ENCODE peak calls at places on chromosomes 3 and 15, in five cellular contexts. One of them, this sample, is unnamed.
A peak's percentile ranks its signal among the peaks of the same experiment; 100 is the strongest.

GRCh38 chr15:78263351-78263781 is 996 bp upstream of the DNAJA4 start:
- DNase-seq in frontal cortex: no peak
- DNase-seq in A172: no peak
- DNase-seq in kidney tubule cell: no peak
- DNase-seq in NCI-H146: no peak
- DNase-seq in this sample: no peak

GRCh38 chr3:8579101-8579500 is 65.5 kb downstream of the SSUH2 start:
- DNase-seq in frontal cortex: no peak
- DNase-seq in A172: peak; percentile 28
- DNase-seq in kidney tubule cell: no peak
- DNase-seq in NCI-H146: no peak
- DNase-seq in this sample: peak; percentile 34

GRCh38 chr3:99836681-99837080 is 19.0 kb downstream of the CMSS1 start:
- DNase-seq in frontal cortex: no peak
- DNase-seq in A172: no peak
- DNase-seq in kidney tubule cell: no peak
- DNase-seq in NCI-H146: no peak
- DNase-seq in this sample: no peak

GRCh38 chr15:64532921-64533320 is 72.5 kb downstream of the ZNF609 start:
- DNase-seq in frontal cortex: no peak
- DNase-seq in A172: no peak
- DNase-seq in kidney tubule cell: no peak
- DNase-seq in NCI-H146: no peak
- DNase-seq in this sample: no peak

GRCh38 chr3:100796556-100796955 is 87.3 kb downstream of the TFG start:
- DNase-seq in frontal cortex: no peak
- DNase-seq in A172: peak; percentile 62
- DNase-seq in kidney tubule cell: peak; percentile 58
- DNase-seq in NCI-H146: no peak
- DNase-seq in this sample: peak; percentile 59

GRCh38 chr15:58779554-58779953 is 8.5 kb downstream of the MINDY2 start:
- DNase-seq in frontal cortex: no peak
- DNase-seq in A172: no peak
- DNase-seq in kidney tubule cell: no peak
- DNase-seq in NCI-H146: no peak
- DNase-seq in this sample: no peak

GRCh38 chr3:11391930-11392688 is 119.9 kb downstream of the ATG7 start:
- DNase-seq in frontal cortex: no peak
- DNase-seq in A172: peak; percentile 61
- DNase-seq in kidney tubule cell: peak; percentile 18
- DNase-seq in NCI-H146: no peak
- DNase-seq in this sample: peak; percentile 69

GRCh38 chr3:96175500-96175899 is 638.9 kb upstream of the EPHA6 start:
- DNase-seq in frontal cortex: no peak
- DNase-seq in A172: no peak
- DNase-seq in kidney tubule cell: no peak
- DNase-seq in NCI-H146: no peak
- DNase-seq in this sample: no peak

GRCh38 chr3:139173372-139174108 is 128.8 kb upstream of the PRR23C start:
- DNase-seq in frontal cortex: no peak
- DNase-seq in A172: peak; percentile 9
- DNase-seq in kidney tubule cell: no peak
- DNase-seq in NCI-H146: no peak
- DNase-seq in this sample: peak; percentile 21

GRCh38 chr15:30859091-30859874 is 44.4 kb upstream of the FAN1 start:
- DNase-seq in frontal cortex: no peak
- DNase-seq in A172: peak; percentile 11
- DNase-seq in kidney tubule cell: peak; percentile 34
- DNase-seq in NCI-H146: no peak
- DNase-seq in this sample: peak; percentile 18

GRCh38 chr15:20356444-20357138 is 185.0 kb downstream of the GOLGA6L6 start:
- DNase-seq in frontal cortex: peak; percentile 91
- DNase-seq in A172: peak; percentile 22
- DNase-seq in kidney tubule cell: peak; percentile 65
- DNase-seq in NCI-H146: no peak
- DNase-seq in this sample: peak; percentile 48

GRCh38 chr3:148790841-148791240 is 36.8 kb upstream of the CPB1 start:
- DNase-seq in frontal cortex: peak; percentile 12
- DNase-seq in A172: no peak
- DNase-seq in kidney tubule cell: peak; percentile 24
- DNase-seq in NCI-H146: no peak
- DNase-seq in this sample: no peak

GRCh38 chr3:64264491-64265109 is 39.3 kb upstream of the PRICKLE2 start:
- DNase-seq in frontal cortex: no peak
- DNase-seq in A172: peak; percentile 18
- DNase-seq in kidney tubule cell: no peak
- DNase-seq in NCI-H146: no peak
- DNase-seq in this sample: no peak

GRCh38 chr3:105397974-105398373 is 31.3 kb downstream of the ALCAM start:
- DNase-seq in frontal cortex: no peak
- DNase-seq in A172: no peak
- DNase-seq in kidney tubule cell: no peak
- DNase-seq in NCI-H146: peak; percentile 72
- DNase-seq in this sample: no peak

GRCh38 chr15:99097441-99098410 is 7.2 kb upstream of the SYNM start:
- DNase-seq in frontal cortex: no peak
- DNase-seq in A172: no peak
- DNase-seq in kidney tubule cell: no peak
- DNase-seq in NCI-H146: no peak
- DNase-seq in this sample: no peak

GRCh38 chr3:195895900-195896360 is 12.4 kb downstream of the TNK2 start:
- DNase-seq in frontal cortex: peak; percentile 79
- DNase-seq in A172: peak; percentile 47
- DNase-seq in kidney tubule cell: peak; percentile 61
- DNase-seq in NCI-H146: peak; percentile 54
- DNase-seq in this sample: peak; percentile 62

GRCh38 chr3:71646971-71647370 is 63.4 kb upstream of the FOXP1 start:
- DNase-seq in frontal cortex: no peak
- DNase-seq in A172: no peak
- DNase-seq in kidney tubule cell: no peak
- DNase-seq in NCI-H146: no peak
- DNase-seq in this sample: no peak

GRCh38 chr15:91911878-91912277 is 58.4 kb downstream of the SLCO3A1 start:
- DNase-seq in frontal cortex: no peak
- DNase-seq in A172: no peak
- DNase-seq in kidney tubule cell: no peak
- DNase-seq in NCI-H146: no peak
- DNase-seq in this sample: no peak

GRCh38 chr15:42084465-42085235 is 9.7 kb downstream of the PLA2G4D start:
- DNase-seq in frontal cortex: peak; percentile 49
- DNase-seq in A172: peak; percentile 57
- DNase-seq in kidney tubule cell: peak; percentile 89
- DNase-seq in NCI-H146: peak; percentile 51
- DNase-seq in this sample: peak; percentile 73

GRCh38 chr3:49712631-49713317 is 6.7 kb downstream of the AMIGO3 start:
- DNase-seq in frontal cortex: no peak
- DNase-seq in A172: no peak
- DNase-seq in kidney tubule cell: no peak
- DNase-seq in NCI-H146: no peak
- DNase-seq in this sample: no peak

GRCh38 chr15:29825205-29825604 is 2.9 kb upstream of the TJP1 start:
- DNase-seq in frontal cortex: no peak
- DNase-seq in A172: no peak
- DNase-seq in kidney tubule cell: no peak
- DNase-seq in NCI-H146: no peak
- DNase-seq in this sample: peak; percentile 53

GRCh38 chr15:77483426-77483825 is 62.7 kb downstream of the HMG20A start:
- DNase-seq in frontal cortex: no peak
- DNase-seq in A172: no peak
- DNase-seq in kidney tubule cell: no peak
- DNase-seq in NCI-H146: no peak
- DNase-seq in this sample: no peak

GRCh38 chr3:107990433-107990832 is 100.4 kb downstream of the CD47 start:
- DNase-seq in frontal cortex: no peak
- DNase-seq in A172: no peak
- DNase-seq in kidney tubule cell: no peak
- DNase-seq in NCI-H146: peak; percentile 28
- DNase-seq in this sample: no peak

GRCh38 chr15:61584410-61584809 is 355.3 kb upstream of the RORA start:
- DNase-seq in frontal cortex: no peak
- DNase-seq in A172: peak; percentile 2
- DNase-seq in kidney tubule cell: no peak
- DNase-seq in NCI-H146: no peak
- DNase-seq in this sample: no peak